ENCODE peak calls at places on chromosomes 12 and 14, in five cellular contexts. B is AG04450, Z is AG09309, E is PC-3, U is suprapubic skin. W is an unnamed sample.

GRCh38 chr12:91339106-91339505 is 156.5 kb upstream of the DCN start:
- DNase-seq in B (no peak), Z (no peak), E (no peak), U (no peak), W (no peak)

GRCh38 chr14:90193925-90194324 is 62.4 kb upstream of the PSMC1 start:
- DNase-seq in B (no peak), Z (no peak), E (no peak), U (no peak), W (no peak)

GRCh38 chr14:58244556-58245387 is at the start of gene PSMA3:
- DNase-seq in B (peak), Z (peak), E (peak), U (peak), W (peak)

GRCh38 chr12:54419088-54419887 is at the start of gene ITGA5:
- DNase-seq in B (no peak), Z (no peak), E (peak), U (peak), W (no peak)

GRCh38 chr12:57766464-57767311 is at the start of gene CYP27B1:
- DNase-seq in B (no peak), Z (no peak), E (peak), U (no peak), W (no peak)

GRCh38 chr12:103679771-103680170 is 92.7 kb downstream of the STAB2 start:
- DNase-seq in B (no peak), Z (no peak), E (no peak), U (no peak), W (no peak)

GRCh38 chr12:70043490-70044138 is 199.6 kb upstream of the CNOT2 start:
- DNase-seq in B (no peak), Z (no peak), E (peak), U (no peak), W (no peak)

GRCh38 chr14:99069946-99070345 is 202.1 kb downstream of the BCL11B start:
- DNase-seq in B (no peak), Z (no peak), E (no peak), U (peak), W (no peak)

GRCh38 chr12:47817272-47818006 is 2.3 kb downstream of the HDAC7 start:
- DNase-seq in B (no peak), Z (no peak), E (no peak), U (no peak), W (no peak)

GRCh38 chr12:82426081-82426480 is 67.8 kb downstream of the METTL25 start:
- DNase-seq in B (no peak), Z (no peak), E (no peak), U (no peak), W (no peak)

GRCh38 chr12:102939670-102940222 is 17.7 kb upstream of the ASCL1 start:
- DNase-seq in B (no peak), Z (no peak), E (no peak), U (no peak), W (no peak)

GRCh38 chr12:1716215-1716862 is 25.5 kb downstream of the ADIPOR2 start:
- DNase-seq in B (no peak), Z (no peak), E (no peak), U (no peak), W (peak)

GRCh38 chr14:88210426-88210825 is 112.6 kb downstream of the KCNK10 start:
- DNase-seq in B (no peak), Z (no peak), E (no peak), U (no peak), W (no peak)

GRCh38 chr12:55470088-55470830 is at the start of gene OR6C70:
- DNase-seq in B (no peak), Z (no peak), E (peak), U (no peak), W (no peak)

GRCh38 chr12:9094512-9095206 is 21.1 kb downstream of the A2M start:
- DNase-seq in B (no peak), Z (no peak), E (no peak), U (no peak), W (no peak)

GRCh38 chr12:55965941-55966407 is at the start of gene PMEL:
- DNase-seq in B (no peak), Z (no peak), E (no peak), U (no peak), W (no peak)

GRCh38 chr12:15001733-15002471 is 29.1 kb downstream of the PDE6H start:
- DNase-seq in B (no peak), Z (no peak), E (no peak), U (peak), W (no peak)

DNA sequence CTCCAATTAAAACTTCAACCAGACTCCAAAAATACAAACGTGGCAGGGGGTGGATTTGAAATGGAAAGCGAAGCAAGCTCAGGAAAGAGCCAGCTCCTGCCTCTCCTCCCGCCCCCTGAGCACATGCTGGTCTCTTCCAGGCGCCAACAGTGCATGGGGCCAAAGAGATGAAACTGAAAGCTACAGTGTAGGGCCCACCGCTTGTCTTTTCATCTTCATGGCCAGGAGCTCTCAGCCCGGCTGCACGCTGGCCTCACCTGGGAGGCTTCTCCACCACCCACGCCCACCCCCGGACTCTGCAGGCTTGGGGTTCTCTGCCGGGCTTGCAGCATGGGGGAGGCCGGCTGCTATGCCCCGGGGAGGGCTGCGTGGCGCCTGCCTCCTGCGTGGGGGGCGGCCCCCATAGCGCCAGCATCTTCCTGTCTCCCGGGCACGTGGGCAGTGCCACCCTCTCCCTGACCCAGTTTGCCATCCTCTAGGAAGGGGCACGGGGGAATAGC is 2.0 kb downstream of the RIMBP2 start:
- DNase-seq in B (no peak), Z (no peak), E (no peak), U (no peak), W (no peak)
- H3K4me3 ChIP-seq in B (no peak), Z (no peak), E (no peak), U (peak), W (no peak)

DNA sequence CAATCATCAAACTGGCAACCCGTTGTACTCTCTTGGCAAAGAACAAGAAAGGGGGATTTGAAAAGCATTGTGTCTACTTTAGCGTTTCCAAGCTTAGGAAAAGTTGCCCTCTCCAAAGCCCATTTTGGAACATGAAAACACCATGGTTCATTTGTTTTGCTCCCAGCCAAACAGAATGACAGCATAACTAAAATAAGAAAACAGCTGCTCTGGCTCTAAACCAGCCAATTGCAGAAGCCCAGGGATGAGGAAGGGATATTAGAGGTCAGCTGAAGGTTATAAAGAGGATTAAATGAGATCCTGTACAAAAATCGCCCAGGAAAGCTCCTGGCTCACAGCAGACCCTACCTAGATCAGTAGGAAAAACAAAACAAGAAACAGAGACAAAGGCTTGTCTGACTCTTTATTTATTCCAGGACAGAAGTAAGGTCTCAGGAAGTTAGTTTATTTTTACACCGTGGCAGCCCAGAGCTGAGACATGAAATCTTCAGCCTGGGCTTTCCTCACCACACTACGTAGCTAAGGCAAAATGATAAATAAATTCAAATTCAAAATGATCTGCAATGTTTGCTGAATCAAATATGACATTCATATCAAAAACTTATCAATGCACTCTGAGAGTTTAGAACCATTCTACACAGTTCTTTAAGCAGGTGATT is 25.8 kb downstream of the SPX start:
- DNase-seq in B (no peak), Z (no peak), E (no peak), U (no peak), W (no peak)
- H3K4me3 ChIP-seq in B (no peak), Z (no peak), E (no peak), U (no peak), W (no peak)

GRCh38 chr14:68782091-68782981 is 10.5 kb downstream of the ZFP36L1 start:
- DNase-seq in B (no peak), Z (no peak), E (no peak), U (peak), W (no peak)

GRCh38 chr14:68785817-68786490 is 6.9 kb downstream of the ZFP36L1 start:
- DNase-seq in B (no peak), Z (no peak), E (peak), U (peak), W (no peak)

GRCh38 chr14:68784995-68785816 is 7.7 kb downstream of the ZFP36L1 start:
- DNase-seq in B (no peak), Z (no peak), E (peak), U (peak), W (no peak)

GRCh38 chr14:68783408-68784297 is 9.2 kb downstream of the ZFP36L1 start:
- DNase-seq in B (no peak), Z (no peak), E (peak), U (peak), W (no peak)

DNA sequence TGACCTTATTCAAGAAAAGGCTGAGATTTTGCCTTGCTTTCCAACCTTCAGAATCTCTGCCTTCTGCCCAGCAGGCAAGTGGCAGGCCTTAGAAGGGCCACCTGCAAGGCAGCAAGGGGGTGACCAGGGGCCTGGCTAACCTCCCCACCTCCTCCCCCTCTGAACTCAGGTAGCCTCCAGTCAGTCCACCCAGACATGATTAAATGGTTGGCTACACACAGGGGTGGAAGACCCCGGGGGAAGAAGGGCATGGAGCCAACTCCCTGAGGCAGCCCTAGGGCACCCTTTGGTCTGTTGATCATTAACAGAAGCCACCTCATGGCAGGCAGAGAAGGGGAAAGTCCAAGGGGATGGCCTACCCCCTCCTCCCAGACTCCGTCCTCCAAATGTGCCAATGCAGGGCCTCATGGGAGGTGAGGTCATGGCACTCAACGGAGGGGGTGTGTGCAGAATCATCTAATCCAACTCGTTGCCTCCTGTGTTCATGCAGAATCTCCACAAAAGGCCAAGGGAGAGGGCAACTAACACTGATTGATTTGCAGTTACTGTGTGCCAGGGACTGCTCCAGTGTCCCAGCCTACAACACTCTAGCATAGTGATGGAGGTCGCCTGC is 8.5 kb downstream of the ZFP36L1 start:
- DNase-seq in B (no peak), Z (no peak), E (peak), U (peak), W (no peak)
- H3K4me3 ChIP-seq in B (no peak), Z (no peak), E (no peak), U (no peak), W (no peak)

GRCh38 chr12:132446535-132447326 is 43.2 kb upstream of the FBRSL1 start:
- DNase-seq in B (no peak), Z (no peak), E (no peak), U (no peak), W (no peak)

GRCh38 chr12:132445884-132446471 is 44.0 kb upstream of the FBRSL1 start:
- DNase-seq in B (peak), Z (peak), E (peak), U (no peak), W (no peak)

GRCh38 chr12:132444283-132444682 is 45.7 kb upstream of the FBRSL1 start:
- DNase-seq in B (no peak), Z (no peak), E (no peak), U (no peak), W (no peak)

GRCh38 chr12:132447327-132447720 is 42.6 kb upstream of the FBRSL1 start:
- DNase-seq in B (no peak), Z (no peak), E (no peak), U (no peak), W (no peak)

GRCh38 chr12:132444957-132445883 is 44.7 kb upstream of the FBRSL1 start:
- DNase-seq in B (no peak), Z (no peak), E (no peak), U (no peak), W (no peak)
- H3K4me3 ChIP-seq in B (peak), Z (peak), E (peak), U (peak), W (no peak)

GRCh38 chr14:69262516-69262915 is 2.6 kb downstream of the GALNT16 start:
- DNase-seq in B (no peak), Z (no peak), E (no peak), U (no peak), W (no peak)

GRCh38 chr14:69263364-69263763 is 3.4 kb downstream of the GALNT16 start:
- DNase-seq in B (peak), Z (peak), E (peak), U (peak), W (peak)

GRCh38 chr14:69260979-69261605 is 1.1 kb downstream of the GALNT16 start:
- DNase-seq in B (no peak), Z (no peak), E (peak), U (peak), W (no peak)

GRCh38 chr14:69260246-69260978 is 454 bp downstream of the GALNT16 start:
- DNase-seq in B (no peak), Z (no peak), E (no peak), U (no peak), W (no peak)

DNA sequence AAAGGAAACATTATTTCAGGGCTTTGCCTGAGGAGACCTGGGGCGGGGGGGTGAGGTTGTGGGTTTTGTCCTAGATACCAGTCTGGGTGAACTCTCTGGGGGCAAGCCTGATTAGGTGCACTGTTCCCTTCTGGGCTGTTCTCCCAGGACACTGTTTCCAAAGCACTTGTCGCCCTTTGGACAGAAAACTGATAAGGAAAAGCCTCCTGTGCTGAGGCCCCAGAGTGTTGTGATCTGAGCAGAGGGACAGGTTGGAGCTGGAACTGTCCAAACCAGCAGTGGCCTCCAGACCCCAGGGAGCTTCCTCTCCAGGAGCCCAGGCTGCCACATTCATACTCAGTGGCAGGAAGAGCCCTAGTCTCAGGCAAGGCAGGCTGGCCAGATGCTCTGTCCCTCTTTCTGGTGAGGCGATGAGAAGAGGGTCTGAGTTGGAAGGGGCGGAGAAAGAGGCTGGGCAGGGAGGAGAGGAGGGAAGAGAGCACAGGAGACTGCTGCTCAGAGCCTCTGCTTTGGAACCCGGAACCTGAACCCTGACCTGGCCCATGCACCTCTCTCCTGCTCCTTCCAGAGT is 1.9 kb downstream of the GALNT16 start:
- DNase-seq in B (no peak), Z (no peak), E (no peak), U (no peak), W (no peak)
- H3K4me3 ChIP-seq in B (no peak), Z (no peak), E (no peak), U (peak), W (no peak)

W was measured in astrocyte of the cerebellum.